ENCODE peak calls at places on chromosomes 5 and 9, in five cellular contexts. O, I, U, G and B are unnamed samples.

GRCh38 chr5:56152437-56152836 is 80.7 kb downstream of the ANKRD55 start:
- DNase-seq in O (no peak), I (no peak), U (no peak), G (no peak), B (no peak)

GRCh38 chr5:775960-776861 is 8.3 kb downstream of the ZDHHC11B start:
- DNase-seq in O (peak), I (peak), U (no peak), G (no peak), B (no peak)

GRCh38 chr5:50325237-50325832 is 115.8 kb downstream of the EMB start:
- DNase-seq in O (peak), I (no peak), U (peak), G (peak), B (no peak)

GRCh38 chr5:143599474-143599873 is 196.0 kb upstream of the NR3C1 start:
- DNase-seq in O (no peak), I (no peak), U (no peak), G (no peak), B (no peak)

GRCh38 chr5:119368238-119368630 is 12.4 kb downstream of the TNFAIP8 start:
- DNase-seq in O (no peak), I (no peak), U (no peak), G (no peak), B (no peak)

GRCh38 chr5:57538341-57538955 is 55.8 kb upstream of the ACTBL2 start:
- DNase-seq in O (no peak), I (no peak), U (peak), G (peak), B (no peak)

GRCh38 chr5:79020861-79021561 is 35.9 kb upstream of the ARSB start:
- DNase-seq in O (peak), I (peak), U (peak), G (peak), B (peak)

GRCh38 chr5:132487841-132488555 is 2.6 kb downstream of the IRF1 start:
- DNase-seq in O (no peak), I (no peak), U (no peak), G (no peak), B (peak)

GRCh38 chr9:128554155-128554862 is 1.9 kb downstream of the SPTAN1 start:
- DNase-seq in O (peak), I (no peak), U (peak), G (peak), B (no peak)